ENCODE peak calls at places on chromosomes 11 and 22, in seven cellular contexts. A is hepatocyte, E is H4, Q is GM04504, D is AG09319, V is body of pancreas, W is IMR-90. T is an unnamed sample.

GRCh38 chr11:115709297-115709696 is 205.1 kb upstream of the CADM1 start:
- DNase-seq in V (peak; percentile 25), A (no peak), Q (no peak), D (no peak), E (no peak), W (no peak), T (no peak)

GRCh38 chr11:76240666-76241065 is 34.4 kb upstream of the WNT11 start:
- DNase-seq in E (no peak), Q (no peak), W (no peak), A (no peak), D (no peak), V (no peak), T (no peak)

GRCh38 chr11:65424200-65425104 is 1.9 kb downstream of the NEAT1 start:
- DNase-seq in E (no peak), D (no peak), A (no peak), V (peak; percentile 56), Q (peak; percentile 35), W (peak; percentile 54), T (peak; percentile 16)

GRCh38 chr22:33850724-33851123 is 69.6 kb downstream of the LARGE1 start:
- DNase-seq in A (no peak), V (no peak), W (no peak), E (no peak), Q (no peak), D (no peak), T (no peak)

GRCh38 chr22:47072642-47072967 is 310.2 kb downstream of the TBC1D22A start:
- DNase-seq in V (no peak), E (no peak), A (no peak), Q (no peak), D (no peak), W (no peak), T (no peak)

GRCh38 chr11:130145975-130146776 is 13.4 kb upstream of the ST14 start:
- DNase-seq in E (no peak), W (no peak), A (peak; percentile 89), Q (no peak), V (peak; percentile 77), D (no peak), T (no peak)

GRCh38 chr11:111978028-111978771 is 41.1 kb downstream of the DIXDC1 start:
- DNase-seq in D (peak; percentile 30), W (peak; percentile 64), A (peak; percentile 74), V (peak; percentile 22), E (no peak), Q (peak; percentile 42), T (peak; percentile 49)

GRCh38 chr22:22394589-22394988 is 114.0 kb downstream of the ZNF280B start:
- DNase-seq in W (no peak), A (peak; percentile 46), D (no peak), Q (no peak), V (no peak), E (no peak), T (no peak)

GRCh38 chr11:61919113-61919840 is 1.9 kb upstream of the RAB3IL1 start:
- DNase-seq in D (no peak), W (no peak), Q (no peak), A (no peak), V (no peak), E (no peak), T (no peak)

GRCh38 chr11:35622070-35622469 is 3.8 kb downstream of the FJX1 start:
- DNase-seq in Q (peak; percentile 49), D (no peak), V (no peak), W (peak; percentile 84), A (no peak), E (peak; percentile 67), T (peak; percentile 68)

GRCh38 chr22:31104869-31105268 is 2.5 kb downstream of the SELENOM start:
- DNase-seq in D (no peak), A (peak; percentile 56), W (no peak), Q (no peak), E (no peak), V (no peak), T (no peak)

GRCh38 chr11:15645201-15645600 is 530.5 kb downstream of the INSC start:
- DNase-seq in E (no peak), W (no peak), Q (no peak), D (no peak), A (no peak), V (no peak), T (no peak)

GRCh38 chr11:74311352-74311926 is at the start of gene P4HA3:
- DNase-seq in W (peak; percentile 28), D (no peak), V (peak; percentile 70), Q (no peak), E (no peak), A (peak; percentile 78), T (no peak)

GRCh38 chr11:12677131-12677530 is 2.9 kb downstream of the TEAD1 start:
- DNase-seq in E (peak; percentile 50), W (no peak), V (no peak), A (no peak), Q (no peak), D (no peak), T (no peak)

GRCh38 chr11:1086171-1087102 is 11.8 kb downstream of the MUC2 start:
- DNase-seq in W (no peak), D (no peak), V (no peak), E (no peak), A (no peak), Q (no peak), T (no peak)

GRCh38 chr11:64850979-64851567 is 6.6 kb upstream of the CDC42BPG start:
- DNase-seq in V (no peak), E (peak; percentile 50), A (no peak), Q (no peak), W (no peak), D (no peak), T (no peak)

GRCh38 chr11:61120099-61120864 is 18.0 kb downstream of the CD5 start:
- DNase-seq in W (no peak), E (no peak), Q (no peak), D (no peak), V (no peak), A (no peak), T (no peak)

GRCh38 chr11:63553759-63554158 is 9.4 kb downstream of the PLAAT2 start:
- DNase-seq in Q (no peak), W (no peak), A (no peak), D (no peak), V (no peak), E (no peak), T (no peak)

GRCh38 chr22:47767403-47767802 is 1005.0 kb downstream of the TBC1D22A start:
- DNase-seq in W (no peak), D (no peak), E (no peak), V (no peak), A (no peak), Q (no peak), T (no peak)

GRCh38 chr11:69841859-69842698 is 22.9 kb upstream of the FGF3 start:
- DNase-seq in W (peak; percentile 13), D (no peak), V (no peak), E (no peak), A (no peak), Q (no peak), T (no peak)